ENCODE peak calls at places on chromosomes 13 and 19, in four cellular contexts. G is transverse colon, S is SK-N-SH, E is suprapubic skin. X is an unnamed sample.

GRCh38 chr13:50493683-50494082 is 349.8 kb downstream of the DLEU7 start:
- DNase-seq in G (no peak), S (no peak), E (no peak), X (no peak)

GRCh38 chr19:16326401-16327130 is 1.9 kb downstream of the KLF2 start:
- DNase-seq in S (no peak), G (peak; percentile 55), E (no peak), X (no peak)

GRCh38 chr13:26880741-26881140 is 120.2 kb upstream of the GPR12 start:
- DNase-seq in E (no peak), S (no peak), G (no peak), X (no peak)

GRCh38 chr13:52447815-52448552 is 2.5 kb downstream of the VPS36 start:
- DNase-seq in E (no peak), S (no peak), G (no peak), X (no peak)

GRCh38 chr19:38265213-38265861 is 964 bp downstream of the SPINT2 start:
- DNase-seq in S (no peak), G (peak; percentile 63), E (no peak), X (no peak)

GRCh38 chr19:38420935-38421334 is 5.1 kb downstream of the RASGRP4 start:
- DNase-seq in E (no peak), G (no peak), S (no peak), X (no peak)

GRCh38 chr13:99981115-99982020 is at the start of gene ZIC2:
- DNase-seq in E (peak; percentile 70), S (peak; percentile 66), G (no peak), X (no peak)

GRCh38 chr13:74290324-74290773 is 156.1 kb upstream of the KLF12 start:
- DNase-seq in G (peak; percentile 9), S (peak; percentile 47), E (no peak), X (no peak)

GRCh38 chr19:4748589-4748988 is 24.9 kb upstream of the DPP9 start:
- DNase-seq in E (no peak), G (no peak), S (no peak), X (no peak)

GRCh38 chr13:99380921-99381645 is 73.9 kb upstream of the GPR183 start:
- DNase-seq in S (no peak), G (no peak), E (no peak), X (no peak)

GRCh38 chr13:59494560-59494970 is 669.2 kb downstream of the DIAPH3 start:
- DNase-seq in G (no peak), E (no peak), S (no peak), X (no peak)

GRCh38 chr19:6590458-6591319 is at the start of gene CD70:
- DNase-seq in G (peak; percentile 29), S (no peak), E (no peak), X (no peak)

GRCh38 chr13:72643339-72643989 is 84.0 kb downstream of the MZT1 start:
- DNase-seq in G (peak; percentile 69), E (no peak), S (peak; percentile 22), X (peak; percentile 6)

DNA sequence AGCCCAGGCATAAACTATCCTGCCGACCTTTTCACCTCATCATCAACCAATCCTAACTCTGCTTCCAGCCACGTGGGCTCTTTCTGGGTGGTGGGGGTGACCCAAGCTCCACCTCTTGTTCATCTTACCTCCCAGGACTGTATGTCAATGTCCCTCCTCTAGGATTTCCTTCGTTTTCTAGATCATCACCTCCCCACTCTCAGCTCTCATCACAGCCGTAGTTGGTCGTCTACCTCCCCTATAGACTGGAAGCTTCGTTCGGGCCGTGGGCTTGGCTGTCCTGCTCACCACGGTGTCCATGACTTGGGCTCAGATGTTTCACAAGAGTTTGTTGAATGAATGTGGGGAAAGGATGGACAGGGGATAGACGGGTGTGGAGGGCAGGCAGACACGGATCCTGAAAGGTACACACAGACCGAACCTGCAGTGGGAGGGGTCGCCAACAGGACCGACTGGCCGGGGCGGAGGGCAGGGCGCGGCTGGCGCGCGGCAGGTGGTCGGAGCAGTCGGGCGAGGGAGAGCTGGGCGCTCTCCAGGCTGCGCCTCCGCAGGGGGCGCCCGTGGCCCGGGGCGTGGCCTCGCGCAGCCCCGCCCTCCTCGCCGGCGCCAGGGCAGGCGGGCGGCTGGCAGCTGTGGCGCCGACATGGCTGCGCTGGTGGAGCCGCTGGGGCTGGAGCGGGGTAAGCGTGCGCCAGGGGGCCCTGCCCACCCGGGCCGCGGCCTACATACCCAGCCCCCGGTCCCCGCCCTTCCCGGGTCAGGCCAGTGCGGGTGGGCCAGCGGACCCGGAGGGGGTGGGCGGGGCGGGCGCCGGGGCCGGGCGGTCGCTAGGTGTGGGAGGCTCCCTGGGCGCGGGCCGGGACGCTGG is at the start of gene LIN7B:
- DNase-seq in S (peak; percentile 97), G (peak; percentile 74), E (no peak), X (peak; percentile 49)
- TF ChIP-seq POLR2AphosphoS5 in S (no peak), G (no peak), E (no peak), X (no peak)

DNA sequence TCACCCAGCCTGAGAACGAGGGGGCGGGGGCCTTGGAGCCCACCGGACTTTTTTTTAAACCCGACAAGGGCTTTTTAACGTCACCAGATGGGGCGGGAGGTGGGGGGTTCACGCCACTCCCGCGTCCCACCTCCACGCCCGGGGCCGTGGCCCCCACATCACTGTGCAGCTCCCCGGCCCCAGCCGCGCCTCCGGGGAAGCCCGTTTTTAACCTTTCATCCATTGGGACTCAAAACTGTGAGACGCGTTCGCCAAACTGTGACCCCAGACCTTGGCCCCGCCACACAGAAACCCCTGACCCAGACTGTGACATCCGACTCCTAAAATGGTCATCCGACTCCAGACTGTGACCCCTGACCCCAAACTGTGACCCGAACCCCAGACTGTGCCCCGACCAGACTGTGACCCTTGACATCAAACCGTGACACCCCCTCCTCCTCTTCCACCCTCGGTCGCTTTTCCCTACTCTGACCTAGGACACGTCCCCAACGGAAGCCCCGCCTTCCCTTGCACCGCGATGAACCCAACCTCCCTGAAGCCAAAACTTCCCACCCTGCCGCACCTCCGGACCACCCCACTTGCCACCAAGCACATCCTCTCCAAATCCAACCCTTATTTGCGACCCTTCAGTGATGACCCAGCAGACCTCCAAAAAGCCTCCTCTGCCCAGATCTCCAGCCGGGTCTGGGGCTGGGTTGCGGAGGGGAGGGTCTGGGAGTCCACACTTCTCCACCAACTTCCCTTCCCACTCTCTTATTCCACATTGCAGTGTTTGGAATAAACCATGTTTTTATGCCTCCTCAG is 1.5 kb upstream of the GRWD1 start:
- DNase-seq in G (no peak), E (no peak), S (peak; percentile 56), X (no peak)
- TF ChIP-seq POLR2AphosphoS5 in G (no peak), E (no peak), S (no peak), X (no peak)

GRCh38 chr19:47273313-47274070 is 1.2 kb upstream of the INAFM1 start:
- DNase-seq in E (peak; percentile 98), G (peak; percentile 95), S (peak; percentile 98), X (peak; percentile 95)
- TF ChIP-seq POLR2AphosphoS5 in E (peak; percentile 60), G (peak; percentile 92), S (peak; percentile 71), X (no peak)

GRCh38 chr19:54136864-54137113 is 773 bp upstream of the CNOT3 start:
- DNase-seq in G (no peak), S (no peak), E (no peak), X (no peak)
- TF ChIP-seq POLR2AphosphoS5 in G (peak; percentile 93), S (peak; percentile 39), E (no peak), X (no peak)

GRCh38 chr19:54411033-54411432 is 4.2 kb upstream of the TTYH1 start:
- DNase-seq in S (no peak), E (no peak), G (no peak), X (no peak)
- TF ChIP-seq POLR2AphosphoS5 in S (no peak), E (no peak), G (no peak), X (no peak)

DNA sequence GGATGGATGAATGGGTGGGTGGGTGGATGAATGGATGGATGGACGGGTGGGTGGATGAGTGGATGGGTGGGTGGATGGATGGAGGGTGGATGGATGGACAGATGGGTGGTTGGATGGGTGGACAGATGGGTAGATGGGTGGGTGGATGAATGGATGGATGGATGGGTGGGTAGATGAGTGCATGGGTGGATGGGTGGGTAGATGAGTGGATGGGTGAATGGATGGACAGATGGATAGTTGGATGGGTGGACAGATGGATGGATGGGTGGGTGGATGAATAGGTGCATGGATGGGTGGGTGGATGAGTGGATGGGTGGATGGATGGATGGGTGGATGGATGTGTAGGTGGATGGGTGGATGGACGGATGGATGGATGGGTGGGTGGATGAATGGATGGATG is 17.8 kb downstream of the SHC2 start:
- DNase-seq in G (no peak), E (no peak), S (no peak), X (no peak)
- TF ChIP-seq POLR2AphosphoS5 in G (no peak), E (no peak), S (no peak), X (no peak)